ENCODE peak calls at places on chromosomes 12 and 14, in six cellular contexts. D is K562, F is DND-41, M is ovary, Z is psoas muscle, E is IMR-90. U is an unnamed sample. For H3K27me3 and H3K9me3, the result is how much of the 10 kb centered on the place peaks cover.

GRCh38 chr14:24310666-24311604 is at the start of gene LTB4R:
- DNase-seq in D (no peak), F (no peak), M (peak), Z (peak), E (peak), U (no peak)

GRCh38 chr14:77505031-77505430 is 6.4 kb upstream of the ISM2 start:
- DNase-seq in D (no peak), F (no peak), M (no peak), Z (no peak), E (no peak), U (no peak)

GRCh38 chr14:65478596-65478995 is 66.1 kb downstream of the FUT8 start:
- DNase-seq in D (no peak), F (no peak), M (no peak), Z (no peak), E (peak), U (peak)

GRCh38 chr14:33435911-33436310 is 497.2 kb downstream of the NPAS3 start:
- DNase-seq in D (no peak), F (no peak), M (no peak), Z (no peak), E (peak), U (no peak)

GRCh38 chr14:68779761-68780323 is 13.0 kb downstream of the ZFP36L1 start:
- DNase-seq in D (no peak), F (peak), M (no peak), Z (peak), E (peak), U (no peak)

GRCh38 chr12:27032679-27033078 is 10.3 kb downstream of the MED21 start:
- DNase-seq in D (no peak), F (no peak), M (no peak), Z (no peak), E (no peak), U (no peak)

GRCh38 chr14:101927859-101928258 is 36.5 kb upstream of the DYNC1H1 start:
- DNase-seq in D (peak), F (no peak), M (peak), Z (peak), E (peak), U (peak)

GRCh38 chr12:109056891-109057290 is 4.5 kb downstream of the USP30 start:
- DNase-seq in D (no peak), F (no peak), M (no peak), Z (no peak), E (no peak), U (no peak)

GRCh38 chr12:57723630-57723962 is 14.9 kb downstream of the AGAP2 start:
- DNase-seq in D (no peak), F (no peak), M (no peak), Z (no peak), E (no peak), U (peak)

GRCh38 chr12:81502912-81503695 is 256.0 kb downstream of the PPFIA2 start:
- DNase-seq in D (no peak), F (no peak), M (no peak), Z (no peak), E (peak), U (peak)

GRCh38 chr14:55705651-55706340 is 125.8 kb downstream of the KTN1 start:
- DNase-seq in D (no peak), F (peak), M (no peak), Z (no peak), E (no peak), U (no peak)

GRCh38 chr14:73240816-73241480 is 3.6 kb downstream of the PAPLN start:
- DNase-seq in D (no peak), F (peak), M (no peak), Z (no peak), E (no peak), U (no peak)

GRCh38 chr12:32754101-32754500 is 1.6 kb downstream of the YARS2 start:
- DNase-seq in D (no peak), F (no peak), M (no peak), Z (no peak), E (no peak), U (no peak)

GRCh38 chr14:85978851-85979250 is 448.9 kb downstream of the FLRT2 start:
- DNase-seq in D (no peak), F (no peak), M (no peak), Z (no peak), E (no peak), U (no peak)

GRCh38 chr14:33714527-33715222 is 236.2 kb downstream of the EGLN3 start:
- DNase-seq in D (no peak), F (no peak), M (no peak), Z (no peak), E (no peak), U (no peak)

GRCh38 chr12:10652192-10652591 is 21.7 kb downstream of the STYK1 start:
- DNase-seq in D (no peak), F (no peak), M (no peak), Z (no peak), E (no peak), U (no peak)

GRCh38 chr12:114869091-114869834 is 185.3 kb upstream of the TBX3 start:
- DNase-seq in D (no peak), F (no peak), M (no peak), Z (no peak), E (peak), U (no peak)

GRCh38 chr14:56119221-56119967 is 1.2 kb downstream of the PELI2 start:
- DNase-seq in D (no peak), F (peak), M (peak), Z (peak), E (peak), U (peak)

GRCh38 chr12:25552681-25553080 is 402 bp downstream of the LMNTD1 start:
- DNase-seq in D (no peak), F (no peak), M (no peak), Z (no peak), E (peak), U (no peak)

GRCh38 chr14:73245401-73246325 is 8.4 kb downstream of the PAPLN start:
- DNase-seq in D (peak), F (peak), M (peak), Z (peak), E (no peak), U (no peak)

GRCh38 chr12:82832091-82832490 is 145.4 kb downstream of the TMTC2 start:
- DNase-seq in D (no peak), F (no peak), M (no peak), Z (no peak), E (no peak), U (no peak)

GRCh38 chr14:76926521-76927251 is 100.5 kb downstream of the LRRC74A start:
- DNase-seq in D (no peak), F (peak), M (peak), Z (peak), E (peak), U (peak)

GRCh38 chr14:104123879-104124278 is 14.5 kb upstream of the KIF26A start:
- DNase-seq in D (no peak), F (no peak), M (no peak), Z (no peak), E (no peak), U (no peak)

GRCh38 chr12:65966852-65967593 is 142.7 kb downstream of the HMGA2 start:
- DNase-seq in D (no peak), F (no peak), M (no peak), Z (no peak), E (no peak), U (no peak)

GRCh38 chr12:66709444-66709773 is 30.5 kb upstream of the GRIP1 start:
- DNase-seq in D (no peak), F (no peak), M (no peak), Z (no peak), E (no peak), U (no peak)

GRCh38 chr12:3107071-3107583 is 29.9 kb downstream of the TSPAN9 start:
- DNase-seq in D (no peak), F (no peak), M (peak), Z (no peak), E (peak), U (peak)

DNA sequence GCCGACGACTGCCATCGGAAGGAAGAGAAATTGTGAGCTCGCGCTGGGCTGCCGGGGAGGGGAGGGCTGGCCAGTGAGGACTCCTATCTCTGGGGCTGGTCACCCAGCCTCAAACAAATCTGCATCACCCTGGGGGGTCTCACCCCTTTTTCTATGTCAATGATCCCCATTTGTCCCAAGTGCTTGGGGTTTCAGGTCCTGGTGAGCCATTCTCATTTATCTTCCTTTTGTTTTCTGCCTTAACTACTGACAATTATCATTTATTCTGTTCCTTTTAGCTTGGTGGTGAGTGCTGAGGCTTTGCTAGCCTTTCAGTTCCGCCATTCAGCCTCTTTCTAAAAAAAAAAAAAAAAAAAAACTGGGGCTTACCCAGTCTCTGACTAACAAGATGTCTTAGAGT is 22.8 kb upstream of the USP44 start:
- DNase-seq in D (no peak), F (no peak), M (no peak), Z (no peak), E (no peak), U (no peak)
- H3K4me3 ChIP-seq in D (no peak), F (no peak), M (no peak), Z (no peak), E (no peak), U (no peak)

DNA sequence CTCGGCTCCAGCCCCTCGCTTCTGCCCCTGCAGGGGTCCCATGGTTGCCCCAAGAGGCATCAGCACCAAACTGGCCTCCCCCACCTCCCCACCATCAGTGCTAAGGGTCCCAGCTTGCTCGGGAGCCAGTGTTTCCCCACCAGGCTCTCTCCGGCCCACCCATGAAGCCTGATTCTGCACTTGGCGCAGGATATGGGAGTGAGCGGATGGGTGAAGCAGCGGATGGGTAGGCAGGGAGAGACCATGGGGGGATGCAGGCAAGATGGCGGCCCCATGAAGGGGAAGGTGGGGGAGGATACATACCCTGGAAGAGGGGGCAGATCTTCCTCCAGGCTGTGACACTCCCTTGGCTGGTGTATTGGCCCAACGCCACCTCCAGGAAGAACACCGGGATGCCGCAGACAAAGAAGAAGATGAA is 9.7 kb downstream of the SLC6A12 start:
- DNase-seq in D (no peak), F (no peak), M (no peak), Z (no peak), E (no peak), U (no peak)
- H3K27me3 ChIP-seq in D (under half), F (under half), M (under half), Z (under half), E (half or more), U (under half)

GRCh38 chr12:54200412-54200811 is 11.6 kb upstream of the SMUG1 start:
- DNase-seq in D (no peak), F (no peak), M (no peak), Z (no peak), E (no peak), U (no peak)
- H3K9me3 ChIP-seq in D (under half), F (under half), M (under half), Z (under half), E (under half), U (under half)

DNA sequence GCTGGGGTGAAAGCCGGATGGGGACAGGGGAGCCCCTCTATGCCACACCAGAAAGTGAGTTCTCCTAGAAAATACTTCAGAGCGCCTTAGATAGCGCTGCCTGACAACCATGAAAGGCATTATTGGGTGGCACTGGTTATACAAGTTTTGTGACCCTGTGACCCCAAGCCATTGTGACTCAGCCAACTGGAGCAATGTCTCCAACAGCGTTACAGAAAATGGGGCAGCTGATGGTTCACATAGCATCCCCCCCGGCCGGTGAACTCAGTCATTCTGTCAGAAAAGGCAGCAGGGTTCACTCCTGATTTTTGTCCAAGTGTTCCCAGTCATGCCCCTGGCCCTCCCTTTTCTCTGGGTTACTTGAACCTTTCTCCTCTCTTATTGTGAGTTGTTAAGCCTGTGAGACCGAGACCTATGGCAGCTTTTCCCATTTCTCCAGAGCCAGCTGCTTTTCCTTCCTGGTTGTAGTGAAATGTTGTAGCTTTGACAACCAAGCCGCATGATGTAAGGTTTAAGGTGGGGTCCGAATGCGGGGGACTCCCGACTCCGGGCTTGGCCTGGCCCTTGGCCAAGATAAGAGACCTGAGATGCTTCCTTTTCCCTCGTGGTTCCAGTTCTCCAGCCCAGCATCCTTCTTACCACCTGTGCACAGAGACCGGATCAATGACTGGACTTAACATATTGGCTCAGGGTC is 22.0 kb downstream of the CD9 start:
- DNase-seq in D (no peak), F (no peak), M (no peak), Z (no peak), E (no peak), U (no peak)
- H3K4me3 ChIP-seq in D (no peak), F (no peak), M (no peak), Z (no peak), E (no peak), U (no peak)

DNA sequence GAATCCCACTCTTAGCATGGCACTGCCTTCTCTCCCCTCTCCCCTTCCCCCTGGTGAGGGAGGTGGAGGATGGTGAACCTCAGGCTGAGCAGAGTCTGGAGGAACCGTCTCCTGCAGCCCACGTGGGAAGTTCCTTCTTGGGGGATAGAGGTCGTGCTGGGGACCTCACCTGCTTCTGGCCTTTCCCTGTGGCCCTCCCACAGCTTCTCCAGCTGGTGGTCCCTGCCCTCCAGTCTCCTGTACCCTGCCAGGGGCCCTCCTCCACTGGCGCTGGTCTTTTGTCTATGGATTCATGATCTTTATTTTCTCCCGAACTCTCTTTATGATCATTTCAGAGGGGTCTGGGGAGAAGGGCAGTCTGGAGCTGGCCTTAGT is 9.0 kb upstream of the MTA1 start:
- DNase-seq in D (no peak), F (no peak), M (no peak), Z (no peak), E (no peak), U (no peak)
- H3K27me3 ChIP-seq in D (under half), F (under half), M (under half), Z (under half), E (under half), U (under half)

DNA sequence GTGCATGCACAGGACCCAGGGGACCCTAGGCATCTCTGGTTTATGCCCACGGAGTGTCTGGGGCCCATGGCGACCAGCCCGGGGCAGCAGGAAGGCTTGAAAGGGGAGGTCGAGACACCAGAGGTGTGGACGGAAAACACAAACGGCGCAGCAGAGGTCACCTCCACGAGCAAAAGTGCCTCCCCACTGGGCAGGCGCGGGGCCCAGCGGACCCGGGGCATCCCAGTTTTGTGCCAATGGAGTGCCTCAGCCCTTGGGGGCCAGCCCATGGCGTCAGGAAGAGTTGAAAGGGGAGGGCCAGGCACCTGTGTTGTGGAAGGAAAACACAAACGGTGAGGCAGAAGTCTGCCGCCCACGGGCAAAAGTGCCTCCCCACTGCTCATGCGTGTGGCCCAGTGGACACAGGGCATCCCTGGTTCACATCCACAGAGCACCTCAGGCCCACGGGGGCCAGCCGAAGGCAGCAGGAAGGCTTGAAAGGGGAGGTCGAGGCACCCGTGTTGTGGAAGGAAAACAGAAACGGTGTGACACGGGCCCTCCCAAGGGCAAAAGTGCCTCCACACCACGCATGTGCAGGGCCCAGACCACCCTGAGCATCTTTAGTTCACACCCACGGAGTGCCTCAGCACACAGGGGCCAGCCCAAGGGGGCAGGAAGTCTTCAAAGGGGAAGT is 378.8 kb downstream of the ALG10 start:
- DNase-seq in D (peak), F (no peak), M (peak), Z (peak), E (no peak), U (peak)
- H3K9me3 ChIP-seq in D (under half), F (half or more), M (under half), Z (under half), E (half or more), U (under half)

DNA sequence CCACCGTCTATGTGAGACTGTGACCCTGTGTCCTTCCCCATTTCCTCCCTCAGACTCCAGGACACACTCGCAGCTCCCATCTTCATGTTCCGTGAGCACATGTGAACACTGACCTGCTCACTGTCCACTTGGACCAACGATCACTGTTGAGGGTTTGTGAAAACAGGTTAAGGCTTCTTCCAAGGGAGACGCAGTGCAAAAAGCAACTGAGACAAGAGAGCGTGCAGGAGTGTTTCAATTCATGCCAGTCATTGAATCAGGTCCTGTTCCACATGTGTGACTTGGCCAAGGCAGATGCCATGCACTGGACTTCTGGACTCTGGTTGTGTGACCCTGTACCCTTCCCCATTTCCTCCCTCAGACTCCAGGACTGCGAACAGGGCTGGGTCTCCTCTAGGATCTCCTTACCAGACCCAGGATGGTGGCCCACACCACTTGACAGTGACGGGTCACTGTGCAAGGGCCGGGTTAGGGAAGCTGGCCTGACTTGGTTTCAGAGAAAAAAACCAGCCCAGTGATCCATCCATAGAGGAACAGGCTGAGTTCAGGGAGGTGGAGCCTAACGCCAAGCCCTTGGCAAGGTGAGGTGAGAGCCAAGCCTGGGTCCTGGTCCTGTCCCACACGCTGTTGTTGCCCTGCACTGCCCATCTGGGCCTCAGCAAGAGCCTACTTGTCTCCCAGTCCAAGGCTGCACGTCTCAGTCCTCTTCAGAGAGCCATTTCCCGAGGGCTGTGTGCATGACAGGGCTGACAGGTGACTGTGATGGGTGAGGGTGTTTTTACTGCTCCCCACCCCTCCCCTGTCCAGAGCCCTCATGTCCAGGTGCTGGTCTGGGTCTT is 5.7 kb upstream of the KRT5 start:
- DNase-seq in D (no peak), F (no peak), M (no peak), Z (no peak), E (no peak), U (no peak)
- H3K4me3 ChIP-seq in D (no peak), F (no peak), M (no peak), Z (no peak), E (no peak), U (no peak)